ENCODE peak calls at places on chromosomes 1 and 21, in seven cellular contexts. K is psoas muscle, P is A549, A is tibial artery, Z is DND-41, X is PC-9, E is GM23338. V is an unnamed sample. For H3K4me1, the result is how much of the 10 kb centered on the place peaks cover.

GRCh38 chr1:6343506-6344405 is 49.8 kb downstream of the ACOT7 start:
- DNase-seq in K (peak), P (peak), A (peak), Z (peak), X (peak), E (peak), V (peak)

GRCh38 chr1:17167041-17167782 is 37.7 kb upstream of the PADI1 start:
- DNase-seq in K (no peak), P (peak), A (no peak), Z (no peak), X (no peak), E (peak), V (no peak)

GRCh38 chr1:185857447-185857846 is 123.3 kb downstream of the HMCN1 start:
- DNase-seq in K (no peak), P (no peak), A (no peak), Z (no peak), X (no peak), E (no peak), V (no peak)

GRCh38 chr1:40281852-40282251 is 23.8 kb downstream of the ZMPSTE24 start:
- DNase-seq in K (no peak), P (no peak), A (no peak), Z (no peak), X (no peak), E (no peak), V (no peak)

GRCh38 chr1:21292991-21293536 is 2.8 kb upstream of the ECE1 start:
- DNase-seq in K (no peak), P (no peak), A (no peak), Z (no peak), X (no peak), E (no peak), V (no peak)

GRCh38 chr1:39409055-39409816 is 82.2 kb upstream of the BMP8A start:
- DNase-seq in K (peak), P (peak), A (peak), Z (peak), X (no peak), E (peak), V (peak)

GRCh38 chr21:35593000-35593502 is 467.3 kb downstream of the SETD4 start:
- DNase-seq in K (no peak), P (no peak), A (no peak), Z (no peak), X (no peak), E (peak), V (no peak)

GRCh38 chr1:233230011-233230410 is 65.5 kb downstream of the PCNX2 start:
- DNase-seq in K (no peak), P (no peak), A (no peak), Z (no peak), X (no peak), E (no peak), V (no peak)

GRCh38 chr1:29461115-29461739 is 224.9 kb downstream of the PTPRU start:
- DNase-seq in K (no peak), P (no peak), A (peak), Z (no peak), X (no peak), E (no peak), V (no peak)

GRCh38 chr1:205913451-205914204 is 29.6 kb downstream of the SLC26A9 start:
- DNase-seq in K (peak), P (peak), A (peak), Z (no peak), X (no peak), E (no peak), V (peak)

DNA sequence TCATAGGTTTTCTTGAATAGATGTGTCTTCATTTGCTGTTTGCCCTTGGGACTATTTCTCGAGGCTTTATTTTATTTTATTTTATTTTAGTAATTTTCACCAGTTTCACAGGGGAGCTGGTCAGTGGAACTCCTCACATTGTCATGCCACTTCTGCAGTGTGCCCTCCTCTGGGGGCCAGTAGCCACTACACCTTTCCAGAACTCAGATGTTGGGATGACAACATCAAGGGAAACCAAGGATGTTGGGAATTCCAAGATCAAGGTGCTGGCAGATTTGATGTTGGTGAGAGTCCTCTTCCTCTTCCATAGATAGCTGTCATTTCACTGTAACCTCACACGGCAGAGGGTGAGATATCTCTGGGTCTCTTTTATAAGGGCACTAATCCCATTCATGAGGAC is 35.5 kb downstream of the SLC26A9 start:
- DNase-seq in K (no peak), P (peak), A (no peak), Z (no peak), X (no peak), E (peak), V (peak)
- TF ChIP-seq CTCF in K (peak), P (peak), A (no peak), Z (peak), X (peak), E (peak), V (peak)

GRCh38 chr1:159911668-159912067 is 11.7 kb upstream of the CFAP45 start:
- DNase-seq in K (no peak), P (no peak), A (no peak), Z (no peak), X (no peak), E (no peak), V (no peak)

GRCh38 chr1:159908255-159908905 is 8.4 kb upstream of the CFAP45 start:
- DNase-seq in K (no peak), P (no peak), A (no peak), Z (no peak), X (no peak), E (no peak), V (no peak)

GRCh38 chr1:159906960-159907359 is 7.0 kb upstream of the CFAP45 start:
- DNase-seq in K (no peak), P (no peak), A (no peak), Z (no peak), X (peak), E (no peak), V (no peak)

GRCh38 chr1:159913451-159914192 is 11.7 kb downstream of the TAGLN2 start:
- DNase-seq in K (peak), P (peak), A (no peak), Z (no peak), X (peak), E (peak), V (no peak)

GRCh38 chr1:159909381-159909780 is 9.4 kb upstream of the CFAP45 start:
- DNase-seq in K (no peak), P (no peak), A (no peak), Z (no peak), X (peak), E (no peak), V (no peak)
- H3K27ac ChIP-seq in K (no peak), P (no peak), A (no peak), Z (no peak), X (peak), E (no peak), V (no peak)

GRCh38 chr1:92691937-92692336 is 93.0 kb downstream of the EVI5 start:
- DNase-seq in K (no peak), P (no peak), A (no peak), Z (no peak), X (no peak), E (no peak), V (no peak)
- H3K4me1 ChIP-seq in K (under half), P (under half), A (under half), Z (under half), X (under half), E (under half), V (under half)

DNA sequence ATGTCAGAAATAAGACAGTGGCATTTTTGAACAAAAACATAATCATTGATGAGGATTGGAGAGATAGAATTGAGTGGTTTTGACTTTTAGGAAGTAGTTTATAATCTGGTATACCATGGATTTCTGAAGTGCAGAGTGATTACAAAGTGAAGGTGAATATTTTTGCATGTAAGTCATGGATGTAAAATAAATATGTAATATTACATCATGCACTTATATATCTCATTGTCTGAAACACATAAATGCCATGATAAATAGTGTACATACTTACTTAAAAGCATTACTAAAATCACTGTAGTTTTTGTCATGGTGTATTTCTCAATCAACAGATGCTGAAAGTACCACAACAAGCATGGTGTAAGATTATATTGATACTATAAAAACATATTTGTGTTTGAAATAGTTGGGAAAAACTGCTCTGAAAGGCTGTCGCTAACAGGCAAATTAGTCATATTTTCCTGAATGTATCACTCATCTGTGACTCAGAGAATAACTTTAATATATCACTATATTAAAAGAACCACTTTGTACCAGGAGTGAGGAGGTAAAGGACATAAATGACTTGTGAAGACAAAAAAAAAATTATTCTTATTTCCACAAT is 24.8 kb upstream of the RGS18 start:
- DNase-seq in K (no peak), P (no peak), A (no peak), Z (no peak), X (no peak), E (no peak), V (no peak)
- TF ChIP-seq CTCF in K (no peak), P (no peak), A (no peak), Z (no peak), X (no peak), E (no peak), V (no peak)

GRCh38 chr1:234858722-234859121 is 248.7 kb upstream of the IRF2BP2 start:
- DNase-seq in K (no peak), P (no peak), A (no peak), Z (no peak), X (no peak), E (no peak), V (no peak)
- H3K27ac ChIP-seq in K (no peak), P (no peak), A (no peak), Z (no peak), X (no peak), E (no peak), V (no peak)

GRCh38 chr1:162689745-162690671 is 57.7 kb downstream of the DDR2 start:
- DNase-seq in K (no peak), P (no peak), A (no peak), Z (no peak), X (no peak), E (no peak), V (no peak)
- H3K4me1 ChIP-seq in K (under half), P (under half), A (under half), Z (under half), X (under half), E (under half), V (under half)

V was measured in cardiac muscle cell.